ENCODE peak calls at places on chromosome 20, in nine cellular contexts. One of them, this sample, is unnamed.

GRCh38 chr20:53070714-53071392 is 98.7 kb downstream of the TSHZ2 start:
- DNase-seq in neural progenitor cell: peak; percentile 9
- DNase-seq in fibroblast of mammary gland: peak; percentile 38
- DNase-seq in RWPE2: no peak
- DNase-seq in left ventricle myocardium inferior: no peak
- DNase-seq in epithelial cell of proximal tubule: no peak
- DNase-seq in DND-41: no peak
- DNase-seq in neural crest cell: no peak
- DNase-seq in H1: no peak
- DNase-seq in this sample: no peak

GRCh38 chr20:54134445-54135220 is 39.2 kb downstream of the CYP24A1 start:
- DNase-seq in neural progenitor cell: no peak
- DNase-seq in fibroblast of mammary gland: peak; percentile 68
- DNase-seq in RWPE2: peak; percentile 98
- DNase-seq in left ventricle myocardium inferior: no peak
- DNase-seq in epithelial cell of proximal tubule: no peak
- DNase-seq in DND-41: no peak
- DNase-seq in neural crest cell: no peak
- DNase-seq in H1: no peak
- DNase-seq in this sample: no peak

GRCh38 chr20:50380697-50381040 is 129.5 kb upstream of the PTPN1 start:
- DNase-seq in neural progenitor cell: no peak
- DNase-seq in fibroblast of mammary gland: peak; percentile 68
- DNase-seq in RWPE2: peak; percentile 78
- DNase-seq in left ventricle myocardium inferior: no peak
- DNase-seq in epithelial cell of proximal tubule: no peak
- DNase-seq in DND-41: no peak
- DNase-seq in neural crest cell: no peak
- DNase-seq in H1: no peak
- DNase-seq in this sample: no peak

GRCh38 chr20:53752971-53753879 is 159.6 kb upstream of the ZNF217 start:
- DNase-seq in neural progenitor cell: no peak
- DNase-seq in fibroblast of mammary gland: peak; percentile 63
- DNase-seq in RWPE2: peak; percentile 62
- DNase-seq in left ventricle myocardium inferior: no peak
- DNase-seq in epithelial cell of proximal tubule: no peak
- DNase-seq in DND-41: no peak
- DNase-seq in neural crest cell: no peak
- DNase-seq in H1: no peak
- DNase-seq in this sample: no peak

GRCh38 chr20:16423311-16424212 is 149.7 kb downstream of the KIF16B start:
- DNase-seq in neural progenitor cell: no peak
- DNase-seq in fibroblast of mammary gland: peak; percentile 15
- DNase-seq in RWPE2: no peak
- DNase-seq in left ventricle myocardium inferior: no peak
- DNase-seq in epithelial cell of proximal tubule: no peak
- DNase-seq in DND-41: no peak
- DNase-seq in neural crest cell: no peak
- DNase-seq in H1: no peak
- DNase-seq in this sample: no peak

GRCh38 chr20:47031028-47031427 is 136.4 kb downstream of the EYA2 start:
- DNase-seq in neural progenitor cell: no peak
- DNase-seq in fibroblast of mammary gland: no peak
- DNase-seq in RWPE2: no peak
- DNase-seq in left ventricle myocardium inferior: no peak
- DNase-seq in epithelial cell of proximal tubule: no peak
- DNase-seq in DND-41: no peak
- DNase-seq in neural crest cell: no peak
- DNase-seq in H1: no peak
- DNase-seq in this sample: no peak

GRCh38 chr20:24894967-24895366 is 54.1 kb upstream of the CST7 start:
- DNase-seq in neural progenitor cell: no peak
- DNase-seq in fibroblast of mammary gland: no peak
- DNase-seq in RWPE2: no peak
- DNase-seq in left ventricle myocardium inferior: no peak
- DNase-seq in epithelial cell of proximal tubule: no peak
- DNase-seq in DND-41: no peak
- DNase-seq in neural crest cell: no peak
- DNase-seq in H1: no peak
- DNase-seq in this sample: no peak

GRCh38 chr20:38434310-38434741 is 802 bp downstream of the SNHG17 start:
- DNase-seq in neural progenitor cell: peak; percentile 42
- DNase-seq in fibroblast of mammary gland: no peak
- DNase-seq in RWPE2: no peak
- DNase-seq in left ventricle myocardium inferior: no peak
- DNase-seq in epithelial cell of proximal tubule: no peak
- DNase-seq in DND-41: peak; percentile 42
- DNase-seq in neural crest cell: no peak
- DNase-seq in H1: no peak
- DNase-seq in this sample: peak; percentile 22

GRCh38 chr20:50788045-50788867 is 6.6 kb upstream of the BCAS4 start:
- DNase-seq in neural progenitor cell: no peak
- DNase-seq in fibroblast of mammary gland: peak; percentile 81
- DNase-seq in RWPE2: peak; percentile 75
- DNase-seq in left ventricle myocardium inferior: no peak
- DNase-seq in epithelial cell of proximal tubule: no peak
- DNase-seq in DND-41: no peak
- DNase-seq in neural crest cell: no peak
- DNase-seq in H1: no peak
- DNase-seq in this sample: no peak

GRCh38 chr20:53574819-53575218 is 18.8 kb downstream of the ZNF217 start:
- DNase-seq in neural progenitor cell: no peak
- DNase-seq in fibroblast of mammary gland: no peak
- DNase-seq in RWPE2: no peak
- DNase-seq in left ventricle myocardium inferior: no peak
- DNase-seq in epithelial cell of proximal tubule: no peak
- DNase-seq in DND-41: no peak
- DNase-seq in neural crest cell: no peak
- DNase-seq in H1: no peak
- DNase-seq in this sample: no peak

GRCh38 chr20:11850901-11851300 is 66.8 kb upstream of the BTBD3 start:
- DNase-seq in neural progenitor cell: no peak
- DNase-seq in fibroblast of mammary gland: peak; percentile 80
- DNase-seq in RWPE2: peak; percentile 69
- DNase-seq in left ventricle myocardium inferior: no peak
- DNase-seq in epithelial cell of proximal tubule: peak; percentile 25
- DNase-seq in DND-41: no peak
- DNase-seq in neural crest cell: no peak
- DNase-seq in H1: no peak
- DNase-seq in this sample: no peak

GRCh38 chr20:22916121-22916842 is 118.8 kb upstream of the SSTR4 start:
- DNase-seq in neural progenitor cell: no peak
- DNase-seq in fibroblast of mammary gland: no peak
- DNase-seq in RWPE2: no peak
- DNase-seq in left ventricle myocardium inferior: no peak
- DNase-seq in epithelial cell of proximal tubule: no peak
- DNase-seq in DND-41: peak; percentile 26
- DNase-seq in neural crest cell: no peak
- DNase-seq in H1: no peak
- DNase-seq in this sample: no peak

GRCh38 chr20:38727602-38728236 is 3.4 kb downstream of the SLC32A1 start:
- DNase-seq in neural progenitor cell: no peak
- DNase-seq in fibroblast of mammary gland: no peak
- DNase-seq in RWPE2: peak; percentile 85
- DNase-seq in left ventricle myocardium inferior: no peak
- DNase-seq in epithelial cell of proximal tubule: no peak
- DNase-seq in DND-41: no peak
- DNase-seq in neural crest cell: no peak
- DNase-seq in H1: no peak
- DNase-seq in this sample: no peak

GRCh38 chr20:21102252-21102609 is 3.9 kb downstream of the LINC00237 start:
- DNase-seq in neural progenitor cell: peak; percentile 50
- DNase-seq in fibroblast of mammary gland: no peak
- DNase-seq in RWPE2: no peak
- DNase-seq in left ventricle myocardium inferior: no peak
- DNase-seq in epithelial cell of proximal tubule: no peak
- DNase-seq in DND-41: no peak
- DNase-seq in neural crest cell: no peak
- DNase-seq in H1: no peak
- DNase-seq in this sample: peak; percentile 33

GRCh38 chr20:728022-728944 is 40.0 kb downstream of the SLC52A3 start:
- DNase-seq in neural progenitor cell: peak; percentile 94
- DNase-seq in fibroblast of mammary gland: peak; percentile 22
- DNase-seq in RWPE2: no peak
- DNase-seq in left ventricle myocardium inferior: peak; percentile 59
- DNase-seq in epithelial cell of proximal tubule: no peak
- DNase-seq in DND-41: no peak
- DNase-seq in neural crest cell: peak; percentile 71
- DNase-seq in H1: peak; percentile 62
- DNase-seq in this sample: peak; percentile 86

GRCh38 chr20:15205719-15206118 is 868.3 kb upstream of the FLRT3 start:
- DNase-seq in neural progenitor cell: no peak
- DNase-seq in fibroblast of mammary gland: no peak
- DNase-seq in RWPE2: no peak
- DNase-seq in left ventricle myocardium inferior: no peak
- DNase-seq in epithelial cell of proximal tubule: no peak
- DNase-seq in DND-41: no peak
- DNase-seq in neural crest cell: no peak
- DNase-seq in H1: no peak
- DNase-seq in this sample: no peak

GRCh38 chr20:50635676-50636600 is 55.4 kb downstream of the RIPOR3 start:
- DNase-seq in neural progenitor cell: peak; percentile 75
- DNase-seq in fibroblast of mammary gland: peak; percentile 55
- DNase-seq in RWPE2: peak; percentile 87
- DNase-seq in left ventricle myocardium inferior: peak; percentile 73
- DNase-seq in epithelial cell of proximal tubule: no peak
- DNase-seq in DND-41: peak; percentile 62
- DNase-seq in neural crest cell: peak; percentile 70
- DNase-seq in H1: no peak
- DNase-seq in this sample: peak; percentile 89

GRCh38 chr20:56166781-56167465 is 81.6 kb upstream of the MC3R start:
- DNase-seq in neural progenitor cell: no peak
- DNase-seq in fibroblast of mammary gland: no peak
- DNase-seq in RWPE2: no peak
- DNase-seq in left ventricle myocardium inferior: no peak
- DNase-seq in epithelial cell of proximal tubule: no peak
- DNase-seq in DND-41: no peak
- DNase-seq in neural crest cell: no peak
- DNase-seq in H1: no peak
- DNase-seq in this sample: no peak

GRCh38 chr20:44537993-44538392 is 16.1 kb upstream of the SERINC3 start:
- DNase-seq in neural progenitor cell: no peak
- DNase-seq in fibroblast of mammary gland: no peak
- DNase-seq in RWPE2: no peak
- DNase-seq in left ventricle myocardium inferior: no peak
- DNase-seq in epithelial cell of proximal tubule: no peak
- DNase-seq in DND-41: no peak
- DNase-seq in neural crest cell: no peak
- DNase-seq in H1: no peak
- DNase-seq in this sample: no peak
- TF ChIP-seq CTCF in neural progenitor cell: no peak
- TF ChIP-seq CTCF in fibroblast of mammary gland: peak; percentile 33
- TF ChIP-seq CTCF in RWPE2: peak; percentile 46
- TF ChIP-seq CTCF in left ventricle myocardium inferior: peak; percentile 51
- TF ChIP-seq CTCF in epithelial cell of proximal tubule: peak; percentile 18
- TF ChIP-seq CTCF in DND-41: no peak
- TF ChIP-seq CTCF in neural crest cell: no peak
- TF ChIP-seq CTCF in H1: no peak
- TF ChIP-seq CTCF in this sample: no peak

DNA sequence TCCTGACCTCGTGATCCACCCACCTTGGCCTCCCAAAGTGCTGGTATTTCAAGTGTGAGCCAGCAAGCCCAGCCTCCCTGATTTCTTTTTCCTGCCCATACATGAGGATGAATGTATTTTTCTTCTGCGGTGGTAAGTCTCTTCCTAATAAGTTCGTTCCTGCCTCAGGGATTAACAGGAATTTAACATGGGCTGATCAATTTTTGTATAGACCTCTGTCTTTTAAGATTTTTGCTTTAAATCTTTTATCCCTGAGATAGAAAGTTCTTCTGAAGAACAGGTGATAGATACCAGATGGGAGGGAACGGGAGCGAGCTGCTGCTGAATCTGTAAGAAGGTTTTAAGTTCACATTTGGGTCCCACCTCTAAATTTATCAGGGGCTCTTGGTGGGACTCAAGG is 7.0 kb upstream of the ZNFX1 start:
- DNase-seq in neural progenitor cell: no peak
- DNase-seq in fibroblast of mammary gland: no peak
- DNase-seq in RWPE2: no peak
- DNase-seq in left ventricle myocardium inferior: no peak
- DNase-seq in epithelial cell of proximal tubule: no peak
- DNase-seq in DND-41: no peak
- DNase-seq in neural crest cell: no peak
- DNase-seq in H1: no peak
- DNase-seq in this sample: no peak
- TF ChIP-seq CTCF in neural progenitor cell: no peak
- TF ChIP-seq CTCF in fibroblast of mammary gland: no peak
- TF ChIP-seq CTCF in RWPE2: no peak
- TF ChIP-seq CTCF in left ventricle myocardium inferior: no peak
- TF ChIP-seq CTCF in epithelial cell of proximal tubule: no peak
- TF ChIP-seq CTCF in DND-41: no peak
- TF ChIP-seq CTCF in neural crest cell: no peak
- TF ChIP-seq CTCF in H1: no peak
- TF ChIP-seq CTCF in this sample: no peak

GRCh38 chr20:35698298-35699126 is 640 bp downstream of the NFS1 start:
- DNase-seq in neural progenitor cell: peak; percentile 47
- DNase-seq in fibroblast of mammary gland: no peak
- DNase-seq in RWPE2: peak; percentile 81
- DNase-seq in left ventricle myocardium inferior: no peak
- DNase-seq in epithelial cell of proximal tubule: no peak
- DNase-seq in DND-41: no peak
- DNase-seq in neural crest cell: no peak
- DNase-seq in H1: no peak
- DNase-seq in this sample: peak; percentile 15

GRCh38 chr20:35699914-35700624 is 864 bp downstream of the ROMO1 start:
- DNase-seq in neural progenitor cell: no peak
- DNase-seq in fibroblast of mammary gland: no peak
- DNase-seq in RWPE2: no peak
- DNase-seq in left ventricle myocardium inferior: no peak
- DNase-seq in epithelial cell of proximal tubule: no peak
- DNase-seq in DND-41: no peak
- DNase-seq in neural crest cell: no peak
- DNase-seq in H1: no peak
- DNase-seq in this sample: no peak

GRCh38 chr20:35697696-35698297 is 1.4 kb downstream of the NFS1 start:
- DNase-seq in neural progenitor cell: no peak
- DNase-seq in fibroblast of mammary gland: no peak
- DNase-seq in RWPE2: peak; percentile 56
- DNase-seq in left ventricle myocardium inferior: no peak
- DNase-seq in epithelial cell of proximal tubule: no peak
- DNase-seq in DND-41: no peak
- DNase-seq in neural crest cell: no peak
- DNase-seq in H1: no peak
- DNase-seq in this sample: no peak

GRCh38 chr20:35700625-35701148 is 1.5 kb downstream of the ROMO1 start:
- DNase-seq in neural progenitor cell: no peak
- DNase-seq in fibroblast of mammary gland: no peak
- DNase-seq in RWPE2: peak; percentile 69
- DNase-seq in left ventricle myocardium inferior: no peak
- DNase-seq in epithelial cell of proximal tubule: no peak
- DNase-seq in DND-41: no peak
- DNase-seq in neural crest cell: no peak
- DNase-seq in H1: no peak
- DNase-seq in this sample: no peak

GRCh38 chr20:35699127-35699913 is at the start of the genes NFS1 and ROMO1:
- DNase-seq in neural progenitor cell: peak; percentile 95
- DNase-seq in fibroblast of mammary gland: peak; percentile 71
- DNase-seq in RWPE2: peak; percentile 97
- DNase-seq in left ventricle myocardium inferior: peak; percentile 87
- DNase-seq in epithelial cell of proximal tubule: no peak
- DNase-seq in DND-41: peak; percentile 91
- DNase-seq in neural crest cell: peak; percentile 88
- DNase-seq in H1: peak; percentile 65
- DNase-seq in this sample: peak; percentile 81
- TF ChIP-seq CTCF in neural progenitor cell: peak; percentile 42
- TF ChIP-seq CTCF in fibroblast of mammary gland: no peak
- TF ChIP-seq CTCF in RWPE2: peak; percentile 64
- TF ChIP-seq CTCF in left ventricle myocardium inferior: peak; percentile 39
- TF ChIP-seq CTCF in epithelial cell of proximal tubule: no peak
- TF ChIP-seq CTCF in DND-41: peak; percentile 39
- TF ChIP-seq CTCF in neural crest cell: peak; percentile 41
- TF ChIP-seq CTCF in H1: peak; percentile 32
- TF ChIP-seq CTCF in this sample: peak; percentile 27

GRCh38 chr20:39880890-39881289 is 808.1 kb downstream of the MAFB start:
- DNase-seq in neural progenitor cell: no peak
- DNase-seq in fibroblast of mammary gland: peak; percentile 88
- DNase-seq in RWPE2: no peak
- DNase-seq in left ventricle myocardium inferior: no peak
- DNase-seq in epithelial cell of proximal tubule: no peak
- DNase-seq in DND-41: peak; percentile 17
- DNase-seq in neural crest cell: no peak
- DNase-seq in H1: peak; percentile 9
- DNase-seq in this sample: no peak
- TF ChIP-seq CTCF in neural progenitor cell: peak; percentile 23
- TF ChIP-seq CTCF in fibroblast of mammary gland: peak; percentile 53
- TF ChIP-seq CTCF in RWPE2: peak; percentile 51
- TF ChIP-seq CTCF in left ventricle myocardium inferior: no peak
- TF ChIP-seq CTCF in epithelial cell of proximal tubule: peak; percentile 45
- TF ChIP-seq CTCF in DND-41: peak; percentile 50
- TF ChIP-seq CTCF in neural crest cell: peak; percentile 23
- TF ChIP-seq CTCF in H1: peak; percentile 32
- TF ChIP-seq CTCF in this sample: no peak

This sample was measured in endothelial cell.